ENCODE peak calls at places on chromosomes 3 and 15, in four cellular contexts. U is NT2/D1; O is CD4-positive, CD25-positive, alpha-beta regulatory T cell; G is left ventricle myocardium inferior. B is an unnamed sample. For H3K9me3, H3K4me1 and H3K27me3, the result is how much of the 10 kb centered on the place peaks cover.

GRCh38 chr3:120272294-120272693 is 12.7 kb downstream of the GPR156 start:
- DNase-seq in U (no peak), O (no peak), G (no peak), B (no peak)

GRCh38 chr3:184237772-184238171 is 8.4 kb downstream of the VWA5B2 start:
- DNase-seq in U (no peak), O (no peak), G (no peak), B (no peak)

GRCh38 chr15:39144051-39144450 is 436.8 kb upstream of the THBS1 start:
- DNase-seq in U (no peak), O (no peak), G (no peak), B (no peak)

GRCh38 chr3:99407257-99407656 is 231.1 kb upstream of the COL8A1 start:
- DNase-seq in U (no peak), O (no peak), G (no peak), B (no peak)

GRCh38 chr3:32419766-32420137 is 28.1 kb downstream of the CMTM7 start:
- DNase-seq in U (no peak), O (no peak), G (no peak), B (no peak)

GRCh38 chr3:190911382-190911781 is 48.9 kb upstream of the GMNC start:
- DNase-seq in U (peak), O (no peak), G (no peak), B (no peak)

GRCh38 chr3:197792019-197792647 is 1.1 kb downstream of the LRCH3 start:
- DNase-seq in U (no peak), O (peak), G (no peak), B (no peak)

GRCh38 chr3:151894219-151894618 is 20.8 kb downstream of the SUCNR1 start:
- DNase-seq in U (no peak), O (no peak), G (no peak), B (no peak)

GRCh38 chr3:169573129-169573528 is 90.4 kb downstream of the MECOM start:
- DNase-seq in U (no peak), O (no peak), G (no peak), B (no peak)

GRCh38 chr15:29074045-29074444 is 188.3 kb downstream of the APBA2 start:
- DNase-seq in U (no peak), O (no peak), G (no peak), B (no peak)

GRCh38 chr15:88656760-88657221 is 18.0 kb downstream of the ISG20 start:
- DNase-seq in U (no peak), O (no peak), G (no peak), B (no peak)

GRCh38 chr3:53243165-53243564 is 12.7 kb downstream of the TKT start:
- DNase-seq in U (no peak), O (no peak), G (no peak), B (peak)

GRCh38 chr3:127534161-127534451 is 56.4 kb downstream of the TPRA1 start:
- DNase-seq in U (no peak), O (no peak), G (no peak), B (no peak)

GRCh38 chr3:196274585-196274984 is 12.9 kb downstream of the PCYT1A start:
- DNase-seq in U (no peak), O (peak), G (no peak), B (peak)

GRCh38 chr3:14262867-14263266 is 84.2 kb downstream of the LSM3 start:
- DNase-seq in U (no peak), O (no peak), G (no peak), B (no peak)

GRCh38 chr3:192068464-192069254 is 607.7 kb downstream of the PYDC2 start:
- DNase-seq in U (no peak), O (no peak), G (no peak), B (no peak)

GRCh38 chr3:182491571-182491970 is 301.7 kb upstream of the ATP11B start:
- DNase-seq in U (no peak), O (no peak), G (no peak), B (no peak)

GRCh38 chr3:81214626-81215025 is 546.8 kb downstream of the GBE1 start:
- DNase-seq in U (no peak), O (no peak), G (no peak), B (no peak)

GRCh38 chr3:14608298-14608697 is 43.3 kb upstream of the CCDC174 start:
- DNase-seq in U (no peak), O (no peak), G (no peak), B (no peak)

GRCh38 chr15:25192651-25193050 is 237.9 kb downstream of the SNRPN start:
- DNase-seq in U (no peak), O (no peak), G (no peak), B (no peak)
- H3K9me3 ChIP-seq in U (under half), O (under half), G (half or more), B (under half)

GRCh38 chr3:157285966-157286365 is 126.0 kb upstream of the CCNL1 start:
- DNase-seq in U (no peak), O (no peak), G (no peak), B (no peak)
- H3K4me1 ChIP-seq in U (under half), O (under half), G (under half), B (under half)

GRCh38 chr3:194101592-194102432 is 34.1 kb upstream of the HES1 start:
- DNase-seq in U (no peak), O (no peak), G (no peak), B (peak)
- H3K27me3 ChIP-seq in U (under half), O (under half), G (half or more), B (under half)

DNA sequence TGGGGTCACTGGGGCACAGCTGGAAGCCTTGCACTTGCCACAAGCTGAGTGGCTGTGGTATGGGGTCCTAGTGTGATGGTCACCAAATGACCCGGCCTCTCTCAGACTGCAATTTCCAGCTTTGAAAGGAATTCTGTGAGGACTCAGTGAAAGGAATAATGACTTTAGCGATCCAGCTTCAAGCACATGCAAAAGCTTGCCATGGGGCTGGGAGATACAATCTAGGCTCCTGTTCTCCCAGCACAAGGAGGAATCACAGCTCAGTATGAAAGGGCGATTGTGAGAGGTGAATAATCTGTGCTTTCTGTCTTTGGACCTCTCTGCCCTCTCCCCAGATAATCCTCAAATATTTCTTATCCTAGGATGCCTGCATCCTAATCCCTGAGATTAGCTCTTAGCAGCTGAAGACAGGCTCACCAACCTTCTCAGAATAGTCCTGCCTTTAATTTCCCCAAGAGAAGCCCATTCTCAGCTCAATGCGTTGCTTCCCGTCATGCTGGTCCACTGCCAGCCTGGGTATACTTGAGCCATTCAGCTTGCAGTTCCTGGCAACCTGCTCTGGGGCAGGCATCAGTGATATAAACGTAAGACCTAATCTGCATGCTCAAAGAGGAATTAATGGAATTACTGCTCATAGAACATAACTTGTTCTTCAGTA is 15.0 kb downstream of the TLNRD1 start:
- DNase-seq in U (no peak), O (no peak), G (no peak), B (no peak)
- H3K9me3 ChIP-seq in U (under half), O (under half), G (under half), B (under half)

GRCh38 chr3:129620828-129621605 is 14.5 kb upstream of the PLXND1 start:
- DNase-seq in U (no peak), O (no peak), G (no peak), B (no peak)
- H3K4me1 ChIP-seq in U (under half), O (under half), G (half or more), B (under half)

DNA sequence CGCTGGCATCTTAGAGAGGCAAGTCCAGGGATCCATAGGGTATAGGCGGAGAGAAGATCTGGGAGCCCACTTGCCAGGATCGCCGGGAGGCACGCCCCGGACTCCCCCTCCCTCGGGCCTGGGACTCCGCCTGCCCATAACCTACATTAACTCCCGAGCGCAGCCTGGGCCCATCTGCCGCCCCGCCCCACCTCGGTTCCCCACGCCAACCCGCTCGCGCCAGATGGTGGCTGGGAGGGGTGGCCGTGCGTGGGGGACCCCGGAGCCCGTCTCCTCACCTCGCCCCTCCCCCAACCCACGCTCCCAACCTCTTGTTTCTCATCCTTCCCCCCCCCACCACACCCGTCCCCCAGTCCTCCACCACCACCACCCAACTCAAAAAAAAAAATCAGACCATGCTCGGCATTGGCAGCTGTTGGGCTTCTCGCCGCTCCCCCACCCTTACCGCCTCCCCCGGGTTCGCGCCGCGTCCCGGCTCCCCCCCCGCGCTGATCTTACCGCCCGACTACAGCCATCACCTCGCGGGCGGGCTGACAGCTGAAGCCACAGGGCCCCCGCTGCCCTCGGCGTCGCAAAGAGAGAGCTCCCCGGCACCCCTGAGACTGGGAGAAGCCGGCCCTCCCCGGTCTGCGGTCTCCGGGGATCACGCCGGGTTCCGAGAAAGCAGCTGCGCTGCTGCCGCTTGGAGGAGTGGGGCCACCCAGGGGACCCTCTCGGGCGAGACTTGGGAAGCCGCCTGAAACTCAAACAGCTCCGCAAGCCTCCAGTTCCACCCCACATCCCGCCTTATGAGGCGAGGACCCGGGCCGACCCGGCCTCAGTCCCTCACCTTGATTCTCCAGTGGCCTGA is 1.4 kb upstream of the DLL4 start:
- DNase-seq in U (no peak), O (no peak), G (no peak), B (no peak)
- H3K27me3 ChIP-seq in U (half or more), O (under half), G (half or more), B (under half)

B was measured in small intestine.